ENCODE peak calls at places on chromosomes 16 and 17, in nine cellular contexts. X is activated CD4-positive, alpha-beta memory T cell treated with anti-CD3 and anti-CD28 coated beads, Interleukin-2, amount 10 ng/mL, durations not matched to agents 7 days and 5 days; Q is substantia nigra; Z is pancreas; G is LHCN-M2; V is stimulated activated CD8-positive, alpha-beta memory T cell treated with anti-CD3 and anti-CD28 coated beads, Interleukin-4, amount 100 ng/mL, for 24 hours; E is activated CD4-positive, alpha-beta T cell treated with anti-CD3 and anti-CD28 coated beads, Interleukin-2, amount 50 U/mL, for 1 hour; N is glomerular endothelial cell; C is kidney. H is an unnamed sample.

GRCh38 chr16:86051376-86052114 is 152.6 kb downstream of the IRF8 start:
- DNase-seq in X (no peak), Q (no peak), Z (no peak), G (no peak), V (no peak), E (no peak), N (no peak), C (peak; percentile 78), H (peak; percentile 57)

GRCh38 chr17:2084129-2084765 is 29.3 kb downstream of the HIC1 start:
- DNase-seq in X (no peak), Q (no peak), Z (no peak), G (no peak), V (no peak), E (no peak), N (no peak), C (no peak), H (peak; percentile 78)

GRCh38 chr16:75555213-75555706 is 792 bp downstream of the TMEM231 start:
- DNase-seq in X (peak; percentile 27), Q (peak; percentile 56), Z (peak; percentile 78), G (peak; percentile 91), V (no peak), E (no peak), N (peak; percentile 68), C (peak; percentile 93), H (peak; percentile 83)

GRCh38 chr16:23182675-23183485 is at the start of gene SCNN1G:
- DNase-seq in X (no peak), Q (no peak), Z (peak; percentile 24), G (no peak), V (no peak), E (no peak), N (no peak), C (peak; percentile 73), H (peak; percentile 75)

GRCh38 chr16:10911267-10911666 is 31.0 kb downstream of the DEXI start:
- DNase-seq in X (no peak), Q (no peak), Z (no peak), G (no peak), V (no peak), E (no peak), N (no peak), C (no peak), H (no peak)

GRCh38 chr16:68387301-68387700 is 61.0 kb downstream of the SMPD3 start:
- DNase-seq in X (no peak), Q (no peak), Z (no peak), G (no peak), V (no peak), E (no peak), N (no peak), C (peak; percentile 68), H (no peak)

GRCh38 chr17:33370384-33370783 is 77.3 kb upstream of the ASIC2 start:
- DNase-seq in X (no peak), Q (no peak), Z (no peak), G (no peak), V (no peak), E (no peak), N (no peak), C (no peak), H (no peak)

GRCh38 chr17:60914078-60914477 is 236.4 kb downstream of the BCAS3 start:
- DNase-seq in X (no peak), Q (no peak), Z (no peak), G (no peak), V (no peak), E (no peak), N (no peak), C (no peak), H (no peak)

GRCh38 chr16:11256657-11257130 is 690 bp upstream of the SOCS1 start:
- DNase-seq in X (peak; percentile 54), Q (peak; percentile 33), Z (peak; percentile 57), G (peak; percentile 50), V (peak; percentile 52), E (peak; percentile 16), N (no peak), C (no peak), H (no peak)

GRCh38 chr16:19835989-19836421 is 48.6 kb downstream of the GPRC5B start:
- DNase-seq in X (no peak), Q (no peak), Z (no peak), G (peak; percentile 52), V (no peak), E (no peak), N (no peak), C (no peak), H (no peak)

GRCh38 chr16:49987381-49987780 is 37.6 kb upstream of the CNEP1R1 start:
- DNase-seq in X (no peak), Q (no peak), Z (no peak), G (no peak), V (no peak), E (no peak), N (no peak), C (no peak), H (no peak)

GRCh38 chr17:37826497-37827115 is 81.7 kb upstream of the HNF1B start:
- DNase-seq in X (no peak), Q (no peak), Z (peak; percentile 28), G (no peak), V (no peak), E (no peak), N (no peak), C (no peak), H (peak; percentile 85)

GRCh38 chr17:4520881-4521600 is 22.4 kb downstream of the SPNS2 start:
- DNase-seq in X (no peak), Q (no peak), Z (peak; percentile 68), G (no peak), V (no peak), E (no peak), N (no peak), C (peak; percentile 90), H (no peak)

GRCh38 chr16:66481943-66482390 is 54.9 kb downstream of the BEAN1 start:
- DNase-seq in X (no peak), Q (no peak), Z (no peak), G (no peak), V (no peak), E (no peak), N (no peak), C (peak; percentile 35), H (no peak)

GRCh38 chr16:8611886-8612595 is 9.5 kb upstream of the METTL22 start:
- DNase-seq in X (no peak), Q (no peak), Z (no peak), G (peak; percentile 39), V (no peak), E (no peak), N (no peak), C (no peak), H (no peak)

GRCh38 chr16:75916431-75916830 is 190.1 kb upstream of the CPHXL start:
- DNase-seq in X (no peak), Q (no peak), Z (no peak), G (no peak), V (no peak), E (no peak), N (no peak), C (no peak), H (no peak)

GRCh38 chr17:30351730-30352129 is 17.9 kb upstream of the TMIGD1 start:
- DNase-seq in X (no peak), Q (no peak), Z (no peak), G (no peak), V (no peak), E (no peak), N (no peak), C (no peak), H (no peak)

GRCh38 chr16:50267151-50267631 is 840 bp downstream of the ADCY7 start:
- DNase-seq in X (no peak), Q (no peak), Z (no peak), G (no peak), V (no peak), E (no peak), N (no peak), C (peak; percentile 75), H (peak; percentile 82)

GRCh38 chr17:20256144-20256543 is 211.2 kb downstream of the LGALS9B start:
- DNase-seq in X (no peak), Q (no peak), Z (no peak), G (no peak), V (no peak), E (no peak), N (no peak), C (no peak), H (no peak)

GRCh38 chr17:61209524-61209923 is 190.1 kb upstream of the TBX2 start:
- DNase-seq in X (no peak), Q (no peak), Z (no peak), G (no peak), V (no peak), E (no peak), N (no peak), C (no peak), H (no peak)

GRCh38 chr16:85750827-85751641 is at the start of gene C16orf74:
- DNase-seq in X (no peak), Q (no peak), Z (no peak), G (no peak), V (no peak), E (no peak), N (no peak), C (peak; percentile 83), H (peak; percentile 89)

GRCh38 chr17:38584350-38584925 is 21.3 kb downstream of the SRCIN1 start:
- DNase-seq in X (peak; percentile 64), Q (peak; percentile 25), Z (peak; percentile 52), G (peak; percentile 28), V (peak; percentile 49), E (peak; percentile 59), N (no peak), C (peak; percentile 90), H (peak; percentile 90)

GRCh38 chr17:30939059-30939689 is 17.4 kb downstream of the ADAP2 start:
- DNase-seq in X (peak; percentile 18), Q (no peak), Z (no peak), G (no peak), V (no peak), E (no peak), N (no peak), C (no peak), H (no peak)

GRCh38 chr16:4324871-4325740 is 9.2 kb downstream of the GLIS2 start:
- DNase-seq in X (no peak), Q (no peak), Z (no peak), G (no peak), V (no peak), E (no peak), N (no peak), C (no peak), H (no peak)

GRCh38 chr17:35849469-35850348 is 19.0 kb downstream of the HEATR9 start:
- DNase-seq in X (peak; percentile 68), Q (no peak), Z (no peak), G (peak; percentile 68), V (peak; percentile 25), E (peak; percentile 41), N (peak; percentile 60), C (no peak), H (no peak)

GRCh38 chr17:51435641-51436091 is 175.3 kb downstream of the UTP18 start:
- DNase-seq in X (peak; percentile 75), Q (no peak), Z (peak; percentile 76), G (peak; percentile 11), V (no peak), E (peak; percentile 57), N (no peak), C (no peak), H (no peak)

GRCh38 chr17:77606865-77607210 is 351.7 kb upstream of the TNRC6C start:
- DNase-seq in X (no peak), Q (no peak), Z (no peak), G (no peak), V (no peak), E (no peak), N (no peak), C (no peak), H (no peak)

GRCh38 chr17:13931752-13932477 is 137.4 kb upstream of the COX10 start:
- DNase-seq in X (no peak), Q (no peak), Z (peak; percentile 51), G (peak; percentile 91), V (no peak), E (no peak), N (no peak), C (peak; percentile 77), H (peak; percentile 85)